ENCODE peak calls at places on chromosomes 4 and X, in five cellular contexts. A is A549, H is Panc1, C is K562, J is SK-N-SH. Z is an unnamed sample.

GRCh38 chrX:103063918-103064434 is at the start of gene BEX1:
- DNase-seq in H (no peak), J (peak; percentile 86), C (no peak), A (no peak), Z (peak; percentile 80)

GRCh38 chr4:111961806-111962205 is 183.4 kb upstream of the FAM241A start:
- DNase-seq in H (no peak), A (no peak), J (no peak), C (no peak), Z (no peak)

GRCh38 chrX:54866606-54867005 is 54.0 kb upstream of the TRO start:
- DNase-seq in H (no peak), J (no peak), A (no peak), C (no peak), Z (no peak)

GRCh38 chr4:79551555-79551954 is 143.5 kb upstream of the GK2 start:
- DNase-seq in A (no peak), C (no peak), J (no peak), H (no peak), Z (no peak)

GRCh38 chrX:149962859-149963757 is 24.8 kb upstream of the EOLA2 start:
- DNase-seq in J (peak; percentile 55), C (peak; percentile 22), A (peak; percentile 51), H (peak; percentile 58), Z (peak; percentile 61)

GRCh38 chrX:112851161-112851779 is 10.6 kb upstream of the AMOT start:
- DNase-seq in J (no peak), A (no peak), C (no peak), H (no peak), Z (no peak)

GRCh38 chr4:41693629-41694028 is 54.9 kb downstream of the PHOX2B start:
- DNase-seq in A (peak; percentile 9), C (peak; percentile 28), H (peak; percentile 10), J (peak; percentile 27), Z (peak; percentile 55)

GRCh38 chrX:3046253-3046909 is 5.1 kb downstream of the ARSF start:
- DNase-seq in H (no peak), J (no peak), C (no peak), A (no peak), Z (no peak)

GRCh38 chr4:169810325-169811323 is 52.9 kb upstream of the HPF1 start:
- DNase-seq in A (peak; percentile 61), J (peak; percentile 64), C (peak; percentile 73), H (peak; percentile 39), Z (peak; percentile 93)

GRCh38 chr4:3771167-3771809 is 5.1 kb downstream of the ADRA2C start:
- DNase-seq in A (no peak), C (no peak), J (no peak), H (no peak), Z (no peak)

GRCh38 chr4:76301068-76301774 is 5.3 kb upstream of the STBD1 start:
- DNase-seq in C (peak; percentile 94), A (peak; percentile 43), H (peak; percentile 65), J (no peak), Z (no peak)

GRCh38 chrX:139290310-139290709 is 240.2 kb upstream of the F9 start:
- DNase-seq in J (no peak), H (no peak), C (no peak), A (no peak), Z (no peak)

GRCh38 chr4:145635117-145635516 is 15.9 kb downstream of the MMAA start:
- DNase-seq in J (no peak), C (no peak), A (no peak), H (no peak), Z (no peak)

GRCh38 chr4:129220254-129220653 is 124.3 kb downstream of the C4orf33 start:
- DNase-seq in H (no peak), A (no peak), J (no peak), C (no peak), Z (no peak)

GRCh38 chr4:25865586-25865985 is 2.8 kb upstream of the SEL1L3 start:
- DNase-seq in J (no peak), H (no peak), C (peak; percentile 60), A (peak; percentile 49), Z (peak; percentile 68)

GRCh38 chrX:41526925-41527324 is 79.8 kb downstream of the NYX start:
- DNase-seq in A (peak; percentile 18), C (no peak), H (no peak), J (no peak), Z (no peak)

GRCh38 chrX:155949098-155949497 is 48.4 kb upstream of the IL9R start:
- DNase-seq in H (no peak), A (no peak), C (no peak), J (no peak), Z (no peak)

GRCh38 chrX:46788902-46789301 is 30.0 kb upstream of the SLC9A7 start:
- DNase-seq in C (no peak), A (no peak), H (no peak), J (no peak), Z (peak; percentile 11)

DNA sequence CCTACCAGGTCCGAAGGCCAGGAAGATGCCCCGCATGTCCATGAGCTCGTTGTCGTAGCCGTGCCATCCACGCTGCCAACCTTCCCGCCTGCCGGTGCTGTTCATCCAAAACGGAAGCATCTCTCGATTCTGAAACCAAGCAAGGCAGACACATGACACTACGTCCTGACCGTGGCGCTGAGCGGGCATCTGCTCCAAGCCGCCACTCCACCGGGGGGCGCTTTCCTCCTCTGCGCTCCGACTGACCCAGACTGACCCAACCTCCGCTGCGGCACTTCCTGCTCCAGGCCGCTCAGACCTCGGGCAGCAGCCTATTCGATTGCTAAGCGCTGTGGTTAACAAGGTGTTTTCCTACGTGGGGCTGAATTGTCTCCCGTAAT is 120.4 kb downstream of the ENPP6 start:
- DNase-seq in J (no peak), A (no peak), C (peak; percentile 40), H (no peak), Z (peak; percentile 92)
- H3K27ac ChIP-seq in J (peak overlapping the region; percentile 39), A (no peak overlapping the region), C (no peak overlapping the region), H (no peak overlapping the region), Z (no peak overlapping the region)

GRCh38 chrX:154049209-154050112 is 29.8 kb upstream of the IRAK1 start:
- DNase-seq in H (no peak), C (no peak), A (no peak), J (no peak), Z (no peak)

GRCh38 chrX:154050113-154050495 is 30.4 kb upstream of the IRAK1 start:
- DNase-seq in A (no peak), H (no peak), C (no peak), J (no peak), Z (no peak)

GRCh38 chrX:154048398-154048797 is 28.7 kb upstream of the IRAK1 start:
- DNase-seq in C (no peak), H (no peak), J (no peak), A (no peak), Z (no peak)

GRCh38 chrX:154047266-154047665 is 27.6 kb upstream of the IRAK1 start:
- DNase-seq in C (peak; percentile 33), J (no peak), A (no peak), H (no peak), Z (no peak)

GRCh38 chrX:154051210-154051810 is 31.6 kb upstream of the IRAK1 start:
- DNase-seq in A (peak; percentile 52), J (peak; percentile 70), H (peak; percentile 33), C (peak; percentile 78), Z (peak; percentile 78)
- TF ChIP-seq REST in A (no peak), J (no peak), H (no peak), C (no peak), Z (no peak)

GRCh38 chrX:72306851-72307645 is 1.3 kb upstream of the CITED1 start:
- DNase-seq in C (peak; percentile 57), A (peak; percentile 67), H (no peak), J (peak; percentile 87), Z (peak; percentile 70)

GRCh38 chrX:72307646-72308051 is 1.9 kb upstream of the CITED1 start:
- DNase-seq in H (no peak), J (no peak), A (no peak), C (peak; percentile 2), Z (peak; percentile 17)

GRCh38 chrX:72304877-72305276 is 837 bp downstream of the CITED1 start:
- DNase-seq in C (no peak), H (no peak), J (peak; percentile 73), A (no peak), Z (peak; percentile 28)

GRCh38 chrX:72305286-72306084 is at the start of gene CITED1:
- DNase-seq in H (no peak), J (peak; percentile 65), A (peak; percentile 15), C (no peak), Z (peak; percentile 35)

GRCh38 chrX:72306085-72306801 is 529 bp upstream of the CITED1 start:
- DNase-seq in C (peak; percentile 23), J (peak; percentile 75), H (no peak), A (peak; percentile 30), Z (peak; percentile 28)
- H3K27ac ChIP-seq in C (no peak overlapping the region), J (no peak overlapping the region), H (no peak overlapping the region), A (peak overlapping the region; percentile 57), Z (no peak overlapping the region)

GRCh38 chrX:12948495-12948894 is 26.4 kb upstream of the TMSB4X start:
- DNase-seq in H (no peak), A (no peak), C (no peak), J (no peak), Z (no peak)

GRCh38 chrX:12946838-12947544 is 27.9 kb upstream of the TMSB4X start:
- DNase-seq in C (peak; percentile 89), H (peak; percentile 65), J (peak; percentile 62), A (peak; percentile 55), Z (peak; percentile 87)

GRCh38 chrX:12947545-12948235 is 27.2 kb upstream of the TMSB4X start:
- DNase-seq in A (no peak), C (no peak), H (no peak), J (no peak), Z (no peak)

GRCh38 chrX:12945494-12945893 is 29.4 kb upstream of the TMSB4X start:
- DNase-seq in J (no peak), C (no peak), H (no peak), A (no peak), Z (no peak)

GRCh38 chrX:12946406-12946805 is 28.5 kb upstream of the TMSB4X start:
- DNase-seq in H (no peak), C (no peak), A (no peak), J (no peak), Z (no peak)
- TF ChIP-seq REST in H (no peak), C (no peak), A (no peak), J (no peak), Z (no peak)

GRCh38 chr4:124275-125081 is at the start of gene ZNF718:
- DNase-seq in C (peak; percentile 92), A (peak; percentile 89), J (peak; percentile 77), H (peak; percentile 86), Z (peak; percentile 99)
- H3K27ac ChIP-seq in C (peak within 1 kb of the TSS; percentile 92), A (peak within 1 kb of the TSS; percentile 69), J (peak within 1 kb of the TSS; percentile 23), H (peak within 1 kb of the TSS; percentile 93), Z (peak within 1 kb of the TSS; percentile 90)

GRCh38 chr4:179872751-179873150 is 2370.5 kb upstream of the TENM3 start:
- DNase-seq in C (no peak), H (no peak), J (no peak), A (no peak), Z (no peak)
- TF ChIP-seq REST in C (no peak), H (no peak), J (no peak), A (no peak), Z (no peak)